ENCODE peak calls at places on chromosomes 1 and 21, in four cellular contexts. One of them, this sample, is unnamed. For H3K4me1 and H3K9me3, the result is how much of the 10 kb centered on the place peaks cover.

GRCh38 chr1:164558461-164559341 is at the start of gene PBX1:
- DNase-seq in fibroblast of lung: peak
- DNase-seq in CD8-positive, alpha-beta memory T cell: peak
- DNase-seq in DND-41: peak
- DNase-seq in this sample: peak

GRCh38 chr1:39490596-39491145 is 765 bp upstream of the BMP8A start:
- DNase-seq in fibroblast of lung: no peak
- DNase-seq in CD8-positive, alpha-beta memory T cell: peak
- DNase-seq in DND-41: no peak
- DNase-seq in this sample: no peak

GRCh38 chr21:35511298-35512162 is 462.4 kb upstream of the RUNX1 start:
- DNase-seq in fibroblast of lung: peak
- DNase-seq in CD8-positive, alpha-beta memory T cell: no peak
- DNase-seq in DND-41: no peak
- DNase-seq in this sample: no peak

GRCh38 chr1:224089583-224089982 is 24.3 kb upstream of the FBXO28 start:
- DNase-seq in fibroblast of lung: no peak
- DNase-seq in CD8-positive, alpha-beta memory T cell: no peak
- DNase-seq in DND-41: no peak
- DNase-seq in this sample: no peak

GRCh38 chr1:25194576-25195020 is 37.7 kb downstream of the SYF2 start:
- DNase-seq in fibroblast of lung: no peak
- DNase-seq in CD8-positive, alpha-beta memory T cell: no peak
- DNase-seq in DND-41: no peak
- DNase-seq in this sample: no peak

GRCh38 chr1:228287541-228288425 is 79.9 kb downstream of the OBSCN start:
- DNase-seq in fibroblast of lung: no peak
- DNase-seq in CD8-positive, alpha-beta memory T cell: no peak
- DNase-seq in DND-41: no peak
- DNase-seq in this sample: no peak

GRCh38 chr1:30302808-30303310 is 420.5 kb downstream of the MATN1 start:
- DNase-seq in fibroblast of lung: no peak
- DNase-seq in CD8-positive, alpha-beta memory T cell: no peak
- DNase-seq in DND-41: peak
- DNase-seq in this sample: no peak

GRCh38 chr1:59379028-59379728 is 82.3 kb downstream of the FGGY start:
- DNase-seq in fibroblast of lung: no peak
- DNase-seq in CD8-positive, alpha-beta memory T cell: no peak
- DNase-seq in DND-41: no peak
- DNase-seq in this sample: no peak

GRCh38 chr1:1181938-1182410 is 8.3 kb downstream of the TTLL10 start:
- DNase-seq in fibroblast of lung: no peak
- DNase-seq in CD8-positive, alpha-beta memory T cell: no peak
- DNase-seq in DND-41: no peak
- DNase-seq in this sample: no peak

GRCh38 chr1:164760585-164760968 is 201.6 kb downstream of the PBX1 start:
- DNase-seq in fibroblast of lung: no peak
- DNase-seq in CD8-positive, alpha-beta memory T cell: no peak
- DNase-seq in DND-41: no peak
- DNase-seq in this sample: no peak

GRCh38 chr1:27527857-27528700 is 38.1 kb upstream of the WASF2 start:
- DNase-seq in fibroblast of lung: no peak
- DNase-seq in CD8-positive, alpha-beta memory T cell: peak
- DNase-seq in DND-41: no peak
- DNase-seq in this sample: peak

DNA sequence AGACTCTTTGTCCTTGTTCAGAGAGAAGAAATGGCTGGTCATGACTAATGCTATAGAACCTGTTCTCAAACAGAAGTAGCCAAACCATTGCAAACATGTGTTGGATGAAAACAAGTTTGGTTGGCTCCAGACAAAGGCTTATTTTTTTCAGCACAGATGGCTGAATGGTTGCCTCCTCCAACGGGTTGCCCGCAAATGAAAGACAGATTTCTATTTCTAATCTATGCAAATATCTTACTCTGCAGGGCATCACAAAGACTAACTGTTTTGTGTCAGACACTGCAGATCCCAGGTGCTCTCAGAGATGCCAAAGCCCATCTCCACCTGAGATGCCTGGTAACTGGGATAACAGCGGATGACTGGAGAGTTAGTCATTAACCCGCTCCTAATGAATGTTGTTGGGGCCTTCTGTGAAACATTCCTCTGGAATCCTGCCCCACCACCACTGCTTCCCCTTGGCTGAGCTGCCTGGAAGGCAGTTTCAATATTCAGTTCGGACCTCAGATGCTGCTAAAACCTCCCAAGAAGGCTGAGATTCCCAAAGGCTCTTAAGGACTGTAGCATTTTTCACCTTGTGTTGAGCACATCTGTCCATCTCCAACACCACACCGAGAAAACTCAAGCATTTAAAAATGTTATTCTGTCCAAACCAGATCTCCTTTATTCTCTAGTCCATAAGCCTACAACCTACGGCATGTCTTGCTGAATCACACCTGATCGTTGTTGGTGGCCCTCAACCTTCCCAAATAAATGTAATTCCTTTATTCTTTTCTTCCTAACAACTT is 104.4 kb downstream of the PTPN14 start:
- DNase-seq in fibroblast of lung: peak
- DNase-seq in CD8-positive, alpha-beta memory T cell: no peak
- DNase-seq in DND-41: no peak
- DNase-seq in this sample: peak
- H3K27ac ChIP-seq in fibroblast of lung: peak
- H3K27ac ChIP-seq in CD8-positive, alpha-beta memory T cell: no peak
- H3K27ac ChIP-seq in DND-41: no peak
- H3K27ac ChIP-seq in this sample: peak

DNA sequence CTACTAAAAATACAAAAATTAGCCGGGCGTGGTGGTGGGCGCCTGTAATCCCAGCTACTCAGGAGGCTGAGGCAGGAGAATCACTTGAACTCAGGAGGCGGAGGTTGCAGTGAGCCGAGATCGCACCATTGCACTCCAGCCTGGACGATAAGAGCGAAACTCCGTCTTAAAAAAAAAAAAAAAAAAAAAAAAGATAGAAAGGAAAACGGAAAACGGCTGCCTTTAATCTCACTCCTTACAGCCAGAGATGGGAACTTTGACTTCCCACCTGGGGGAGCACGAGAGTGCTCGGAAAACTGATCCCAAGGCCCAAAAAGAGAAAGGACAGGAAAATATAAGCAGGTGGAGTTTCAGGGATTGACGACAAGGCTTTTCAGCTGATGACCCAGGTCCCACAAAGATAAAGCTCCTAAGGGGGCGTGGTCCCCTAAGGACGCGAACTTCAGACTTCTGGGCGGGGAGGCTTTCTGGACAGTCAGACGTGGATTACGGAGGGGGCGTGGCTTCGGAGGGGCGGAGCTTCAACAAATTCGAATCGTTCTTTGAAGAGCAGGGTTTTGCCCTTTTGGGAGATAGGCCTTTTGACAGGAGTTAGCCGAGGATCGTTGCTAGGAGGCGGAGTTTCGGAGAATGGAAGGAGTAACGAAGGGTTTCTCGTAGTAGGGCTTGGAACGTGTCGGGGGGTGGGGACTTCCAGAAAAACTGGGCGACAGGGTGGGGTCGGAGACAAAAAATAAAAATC is 966 bp upstream of the CKS1B start:
- DNase-seq in fibroblast of lung: peak
- DNase-seq in CD8-positive, alpha-beta memory T cell: peak
- DNase-seq in DND-41: peak
- DNase-seq in this sample: peak
- H3K4me1 ChIP-seq in fibroblast of lung: under half
- H3K4me1 ChIP-seq in CD8-positive, alpha-beta memory T cell: under half
- H3K4me1 ChIP-seq in DND-41: half or more
- H3K4me1 ChIP-seq in this sample: half or more

GRCh38 chr21:10627316-10627863 is 106.0 kb downstream of the TPTE start:
- DNase-seq in fibroblast of lung: no peak
- DNase-seq in CD8-positive, alpha-beta memory T cell: no peak
- DNase-seq in DND-41: no peak
- DNase-seq in this sample: no peak
- H3K9me3 ChIP-seq in fibroblast of lung: under half
- H3K9me3 ChIP-seq in CD8-positive, alpha-beta memory T cell: under half
- H3K9me3 ChIP-seq in DND-41: under half
- H3K9me3 ChIP-seq in this sample: under half

GRCh38 chr1:94110946-94111740 is 9.8 kb downstream of the ABCA4 start:
- DNase-seq in fibroblast of lung: no peak
- DNase-seq in CD8-positive, alpha-beta memory T cell: no peak
- DNase-seq in DND-41: no peak
- DNase-seq in this sample: no peak
- H3K27ac ChIP-seq in fibroblast of lung: no peak
- H3K27ac ChIP-seq in CD8-positive, alpha-beta memory T cell: no peak
- H3K27ac ChIP-seq in DND-41: no peak
- H3K27ac ChIP-seq in this sample: no peak

GRCh38 chr1:216184281-216184680 is 239.0 kb downstream of the USH2A start:
- DNase-seq in fibroblast of lung: peak
- DNase-seq in CD8-positive, alpha-beta memory T cell: no peak
- DNase-seq in DND-41: no peak
- DNase-seq in this sample: no peak
- H3K4me1 ChIP-seq in fibroblast of lung: under half
- H3K4me1 ChIP-seq in CD8-positive, alpha-beta memory T cell: under half
- H3K4me1 ChIP-seq in DND-41: under half
- H3K4me1 ChIP-seq in this sample: under half

GRCh38 chr1:157019457-157019856 is 26.1 kb downstream of the ARHGEF11 start:
- DNase-seq in fibroblast of lung: no peak
- DNase-seq in CD8-positive, alpha-beta memory T cell: no peak
- DNase-seq in DND-41: no peak
- DNase-seq in this sample: no peak
- H3K9me3 ChIP-seq in fibroblast of lung: under half
- H3K9me3 ChIP-seq in CD8-positive, alpha-beta memory T cell: under half
- H3K9me3 ChIP-seq in DND-41: under half
- H3K9me3 ChIP-seq in this sample: under half